ENCODE peak calls at places on chromosomes 4 and X, in four cellular contexts. U, R, X and Z are unnamed samples.

GRCh38 chr4:81528979-81529378 is 57.3 kb upstream of the RASGEF1B start:
- DNase-seq in U (no peak), R (no peak), X (no peak), Z (no peak)

GRCh38 chr4:174450452-174450851 is 71.8 kb downstream of the HPGD start:
- DNase-seq in U (no peak), R (no peak), X (no peak), Z (no peak)

GRCh38 chr4:71554025-71554424 is 215.2 kb downstream of the SLC4A4 start:
- DNase-seq in U (no peak), R (no peak), X (no peak), Z (no peak)

GRCh38 chr4:1711055-1711905 is 839 bp downstream of the SLBP start:
- DNase-seq in U (no peak), R (no peak), X (no peak), Z (no peak)

GRCh38 chrX:41621236-41621651 is 67.5 kb upstream of the GPR34 start:
- DNase-seq in U (peak), R (no peak), X (no peak), Z (no peak)

GRCh38 chr4:13208558-13209193 is 275.5 kb downstream of the RAB28 start:
- DNase-seq in U (no peak), R (no peak), X (no peak), Z (no peak)

GRCh38 chr4:90449626-90450025 is 322.4 kb downstream of the CCSER1 start:
- DNase-seq in U (no peak), R (no peak), X (no peak), Z (no peak)

GRCh38 chr4:15870079-15870478 is 68.5 kb downstream of the FGFBP1 start:
- DNase-seq in U (no peak), R (no peak), X (no peak), Z (no peak)

GRCh38 chrX:41827886-41828285 is 95.5 kb downstream of the CASK start:
- DNase-seq in U (no peak), R (no peak), X (no peak), Z (no peak)

GRCh38 chr4:142262956-142263355 is 583.1 kb downstream of the INPP4B start:
- DNase-seq in U (no peak), R (no peak), X (no peak), Z (no peak)

GRCh38 chr4:98519268-98519993 is 139.0 kb downstream of the TSPAN5 start:
- DNase-seq in U (no peak), R (no peak), X (peak), Z (no peak)

GRCh38 chr4:15897577-15897976 is 41.0 kb downstream of the FGFBP1 start:
- DNase-seq in U (no peak), R (no peak), X (no peak), Z (no peak)

GRCh38 chrX:134642394-134642793 is 15.9 kb downstream of the PLAC1 start:
- DNase-seq in U (no peak), R (no peak), X (no peak), Z (no peak)

GRCh38 chr4:149785686-149786431 is 29.8 kb downstream of the IQCM start:
- DNase-seq in U (no peak), R (peak), X (no peak), Z (no peak)

GRCh38 chr4:57162499-57163019 is 52.4 kb upstream of the IGFBP7 start:
- DNase-seq in U (no peak), R (no peak), X (no peak), Z (no peak)

GRCh38 chr4:26284536-26284935 is 36.3 kb upstream of the RBPJ start:
- DNase-seq in U (no peak), R (no peak), X (no peak), Z (no peak)

GRCh38 chrX:8879750-8880149 is 78.6 kb upstream of the FAM9A start:
- DNase-seq in U (peak), R (no peak), X (peak), Z (no peak)
- TF ChIP-seq TCF12 in U (no peak), R (no peak), X (no peak), Z (no peak)

DNA sequence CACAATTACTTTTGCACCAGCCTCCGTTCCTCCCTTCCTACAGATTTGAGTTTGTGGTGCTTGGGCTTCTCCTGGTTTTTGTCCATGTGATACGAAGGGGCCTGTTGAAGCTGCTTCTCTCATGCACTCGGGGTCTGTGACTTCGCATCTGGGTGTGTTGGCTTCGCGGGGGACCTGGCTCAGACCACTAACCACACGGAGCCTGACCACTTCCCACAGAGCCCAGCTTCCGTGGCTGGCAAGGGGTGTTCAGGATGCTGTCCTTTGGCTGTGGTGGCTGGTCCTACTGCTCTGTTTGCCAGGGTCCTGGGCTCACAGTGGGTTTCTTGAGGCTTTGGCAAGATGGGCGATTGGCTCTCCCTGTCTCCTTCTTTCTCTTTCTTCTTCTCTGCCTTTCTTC is 19.8 kb upstream of the XG start:
- DNase-seq in U (no peak), R (no peak), X (no peak), Z (no peak)
- TF ChIP-seq TCF12 in U (no peak), R (no peak), X (no peak), Z (no peak)

DNA sequence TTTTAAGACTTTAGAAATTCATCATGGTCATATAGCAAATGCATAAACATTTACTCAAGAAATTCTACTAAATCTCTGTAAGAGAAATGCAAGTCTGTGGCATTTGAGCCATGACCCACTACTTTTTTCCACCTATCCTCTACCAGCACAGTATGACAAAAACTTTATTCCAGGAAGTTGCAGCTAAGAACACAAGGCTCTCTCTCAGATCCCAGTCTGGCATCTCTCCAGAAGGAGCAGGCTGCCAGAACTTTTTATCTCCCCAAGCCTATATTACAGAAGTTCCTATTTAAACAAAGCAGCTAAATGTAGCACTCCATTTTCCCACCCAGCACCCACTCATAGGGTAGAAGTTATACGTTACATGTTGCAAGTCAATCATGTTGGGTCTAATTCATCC is 49.3 kb upstream of the EPGN start:
- DNase-seq in U (no peak), R (no peak), X (no peak), Z (no peak)
- TF ChIP-seq TCF12 in U (no peak), R (no peak), X (no peak), Z (no peak)

DNA sequence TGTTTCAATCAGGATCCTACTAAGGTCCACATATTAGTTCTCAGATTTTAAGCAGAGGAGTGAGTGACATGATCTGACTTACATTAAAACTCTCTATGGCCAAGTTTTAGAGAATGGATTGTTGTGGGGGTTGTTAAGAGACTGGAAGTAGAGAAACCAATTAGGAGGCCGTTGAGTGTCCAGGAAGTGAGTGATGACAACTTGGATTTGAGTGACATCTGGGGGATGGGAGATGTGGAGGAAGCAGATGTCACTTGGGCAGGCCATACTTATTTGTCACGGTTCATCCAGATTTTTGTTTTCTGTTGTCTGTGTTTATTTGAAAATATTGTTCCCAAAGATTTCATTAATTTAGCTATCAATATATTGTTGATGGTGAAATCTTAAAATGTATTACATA is 28.3 kb downstream of the ADD1 start:
- DNase-seq in U (no peak), R (no peak), X (no peak), Z (no peak)
- TF ChIP-seq TCF12 in U (no peak), R (no peak), X (no peak), Z (no peak)